ENCODE peak calls at places on chromosomes 6 and 20, in six cellular contexts. One of them, this sample, is unnamed.

GRCh38 chr6:83853178-83853967 is at the start of gene RIPPLY2:
- DNase-seq in GM20000: peak
- DNase-seq in activated T-cell treated with anti-CD3 and anti-CD28 coated beads for 1 hour: no peak
- DNase-seq in iPS-NIHi11: peak
- DNase-seq in activated T-helper 9 cell treated with anti-CD3 and anti-CD28 coated beads, Interleukin-2, amount 50 U/mL, for 16 hours: no peak
- DNase-seq in mesothelial cell of epicardium: peak
- DNase-seq in this sample: no peak

GRCh38 chr6:113564401-113565161 is 292.6 kb upstream of the MARCKS start:
- DNase-seq in GM20000: peak
- DNase-seq in activated T-cell treated with anti-CD3 and anti-CD28 coated beads for 1 hour: no peak
- DNase-seq in iPS-NIHi11: peak
- DNase-seq in activated T-helper 9 cell treated with anti-CD3 and anti-CD28 coated beads, Interleukin-2, amount 50 U/mL, for 16 hours: no peak
- DNase-seq in mesothelial cell of epicardium: peak
- DNase-seq in this sample: no peak

GRCh38 chr6:15266423-15266996 is 20.6 kb downstream of the JARID2 start:
- DNase-seq in GM20000: no peak
- DNase-seq in activated T-cell treated with anti-CD3 and anti-CD28 coated beads for 1 hour: no peak
- DNase-seq in iPS-NIHi11: no peak
- DNase-seq in activated T-helper 9 cell treated with anti-CD3 and anti-CD28 coated beads, Interleukin-2, amount 50 U/mL, for 16 hours: no peak
- DNase-seq in mesothelial cell of epicardium: no peak
- DNase-seq in this sample: no peak

GRCh38 chr20:57653910-57654309 is 33.7 kb upstream of the ZBP1 start:
- DNase-seq in GM20000: peak
- DNase-seq in activated T-cell treated with anti-CD3 and anti-CD28 coated beads for 1 hour: no peak
- DNase-seq in iPS-NIHi11: no peak
- DNase-seq in activated T-helper 9 cell treated with anti-CD3 and anti-CD28 coated beads, Interleukin-2, amount 50 U/mL, for 16 hours: no peak
- DNase-seq in mesothelial cell of epicardium: no peak
- DNase-seq in this sample: peak

GRCh38 chr20:62704341-62704948 is 4.2 kb upstream of the NTSR1 start:
- DNase-seq in GM20000: no peak
- DNase-seq in activated T-cell treated with anti-CD3 and anti-CD28 coated beads for 1 hour: no peak
- DNase-seq in iPS-NIHi11: peak
- DNase-seq in activated T-helper 9 cell treated with anti-CD3 and anti-CD28 coated beads, Interleukin-2, amount 50 U/mL, for 16 hours: no peak
- DNase-seq in mesothelial cell of epicardium: peak
- DNase-seq in this sample: no peak

GRCh38 chr6:166456360-166457156 is 73.8 kb upstream of the MPC1 start:
- DNase-seq in GM20000: peak
- DNase-seq in activated T-cell treated with anti-CD3 and anti-CD28 coated beads for 1 hour: no peak
- DNase-seq in iPS-NIHi11: peak
- DNase-seq in activated T-helper 9 cell treated with anti-CD3 and anti-CD28 coated beads, Interleukin-2, amount 50 U/mL, for 16 hours: no peak
- DNase-seq in mesothelial cell of epicardium: no peak
- DNase-seq in this sample: no peak

GRCh38 chr6:30542404-30542725 is 13.9 kb downstream of the GNL1 start:
- DNase-seq in GM20000: no peak
- DNase-seq in activated T-cell treated with anti-CD3 and anti-CD28 coated beads for 1 hour: no peak
- DNase-seq in iPS-NIHi11: no peak
- DNase-seq in activated T-helper 9 cell treated with anti-CD3 and anti-CD28 coated beads, Interleukin-2, amount 50 U/mL, for 16 hours: no peak
- DNase-seq in mesothelial cell of epicardium: no peak
- DNase-seq in this sample: no peak

GRCh38 chr6:361411-362132 is 30.0 kb upstream of the IRF4 start:
- DNase-seq in GM20000: no peak
- DNase-seq in activated T-cell treated with anti-CD3 and anti-CD28 coated beads for 1 hour: no peak
- DNase-seq in iPS-NIHi11: no peak
- DNase-seq in activated T-helper 9 cell treated with anti-CD3 and anti-CD28 coated beads, Interleukin-2, amount 50 U/mL, for 16 hours: no peak
- DNase-seq in mesothelial cell of epicardium: no peak
- DNase-seq in this sample: no peak

GRCh38 chr6:76852776-76853175 is 610.5 kb downstream of the HTR1B start:
- DNase-seq in GM20000: no peak
- DNase-seq in activated T-cell treated with anti-CD3 and anti-CD28 coated beads for 1 hour: no peak
- DNase-seq in iPS-NIHi11: no peak
- DNase-seq in activated T-helper 9 cell treated with anti-CD3 and anti-CD28 coated beads, Interleukin-2, amount 50 U/mL, for 16 hours: no peak
- DNase-seq in mesothelial cell of epicardium: no peak
- DNase-seq in this sample: no peak

GRCh38 chr6:154567695-154568220 is 57.3 kb upstream of the CNKSR3 start:
- DNase-seq in GM20000: no peak
- DNase-seq in activated T-cell treated with anti-CD3 and anti-CD28 coated beads for 1 hour: no peak
- DNase-seq in iPS-NIHi11: no peak
- DNase-seq in activated T-helper 9 cell treated with anti-CD3 and anti-CD28 coated beads, Interleukin-2, amount 50 U/mL, for 16 hours: no peak
- DNase-seq in mesothelial cell of epicardium: no peak
- DNase-seq in this sample: no peak

GRCh38 chr6:102944475-102944874 is 1551.0 kb downstream of the GRIK2 start:
- DNase-seq in GM20000: no peak
- DNase-seq in activated T-cell treated with anti-CD3 and anti-CD28 coated beads for 1 hour: no peak
- DNase-seq in iPS-NIHi11: no peak
- DNase-seq in activated T-helper 9 cell treated with anti-CD3 and anti-CD28 coated beads, Interleukin-2, amount 50 U/mL, for 16 hours: no peak
- DNase-seq in mesothelial cell of epicardium: no peak
- DNase-seq in this sample: no peak

GRCh38 chr6:81326856-81327561 is 425.5 kb downstream of the TENT5A start:
- DNase-seq in GM20000: no peak
- DNase-seq in activated T-cell treated with anti-CD3 and anti-CD28 coated beads for 1 hour: no peak
- DNase-seq in iPS-NIHi11: no peak
- DNase-seq in activated T-helper 9 cell treated with anti-CD3 and anti-CD28 coated beads, Interleukin-2, amount 50 U/mL, for 16 hours: no peak
- DNase-seq in mesothelial cell of epicardium: no peak
- DNase-seq in this sample: peak

This sample was measured in DND-41.